ENCODE peak calls at places on chromosome 10, in six cellular contexts. S, E, D, N, C and B are unnamed samples.

GRCh38 chr10:60611291-60611747 is 167.0 kb upstream of the CDK1 start:
- DNase-seq in S (peak; percentile 86), E (peak; percentile 31), D (peak; percentile 89), N (peak; percentile 47), C (no peak), B (peak; percentile 83)

GRCh38 chr10:100041620-100042019 is 31.9 kb upstream of the DNMBP start:
- DNase-seq in S (no peak), E (no peak), D (no peak), N (no peak), C (no peak), B (no peak)

GRCh38 chr10:8874972-8875371 is 820.5 kb downstream of the GATA3 start:
- DNase-seq in S (no peak), E (no peak), D (no peak), N (no peak), C (no peak), B (no peak)

GRCh38 chr10:54125098-54125747 is 675.8 kb downstream of the PCDH15 start:
- DNase-seq in S (no peak), E (no peak), D (no peak), N (no peak), C (no peak), B (no peak)

GRCh38 chr10:1560535-1561192 is 176.7 kb downstream of the ADARB2 start:
- DNase-seq in S (no peak), E (no peak), D (no peak), N (no peak), C (no peak), B (no peak)

GRCh38 chr10:86311900-86312299 is 54.7 kb downstream of the GRID1 start:
- DNase-seq in S (no peak), E (no peak), D (no peak), N (no peak), C (no peak), B (no peak)

GRCh38 chr10:122348512-122348911 is 26.0 kb upstream of the PLEKHA1 start:
- DNase-seq in S (no peak), E (no peak), D (peak; percentile 45), N (no peak), C (peak; percentile 94), B (peak; percentile 8)

GRCh38 chr10:43294892-43295291 is 28.0 kb upstream of the RASGEF1A start:
- DNase-seq in S (no peak), E (no peak), D (no peak), N (no peak), C (no peak), B (no peak)

GRCh38 chr10:14010083-14010551 is 320.6 kb downstream of the FRMD4A start:
- DNase-seq in S (peak; percentile 71), E (no peak), D (peak; percentile 77), N (peak; percentile 77), C (no peak), B (peak; percentile 87)

GRCh38 chr10:44989621-44990301 is 11.0 kb upstream of the ZNF22 start:
- DNase-seq in S (no peak), E (no peak), D (no peak), N (no peak), C (no peak), B (no peak)

GRCh38 chr10:88592425-88592824 is 5.9 kb downstream of the LIPJ start:
- DNase-seq in S (no peak), E (no peak), D (no peak), N (no peak), C (no peak), B (no peak)

GRCh38 chr10:64332551-64332950 is 811.4 kb downstream of the REEP3 start:
- DNase-seq in S (no peak), E (no peak), D (no peak), N (no peak), C (no peak), B (no peak)

GRCh38 chr10:932589-932988 is 1.1 kb upstream of the LARP4B start:
- DNase-seq in S (no peak), E (no peak), D (no peak), N (no peak), C (no peak), B (no peak)

GRCh38 chr10:46233101-46233500 is 53.7 kb upstream of the ANTXRL start:
- DNase-seq in S (no peak), E (no peak), D (no peak), N (no peak), C (no peak), B (no peak)

GRCh38 chr10:79209831-79210230 is 137.4 kb upstream of the PPIF start:
- DNase-seq in S (no peak), E (no peak), D (no peak), N (no peak), C (peak; percentile 40), B (no peak)

GRCh38 chr10:100515612-100516011 is 4.0 kb downstream of the SEC31B start:
- DNase-seq in S (no peak), E (no peak), D (no peak), N (no peak), C (no peak), B (no peak)

GRCh38 chr10:119705434-119705831 is 20.4 kb upstream of the INPP5F start:
- DNase-seq in S (no peak), E (no peak), D (no peak), N (no peak), C (no peak), B (no peak)

GRCh38 chr10:6755891-6756460 is 175.9 kb upstream of the PRKCQ start:
- DNase-seq in S (no peak), E (no peak), D (peak; percentile 56), N (peak; percentile 50), C (no peak), B (peak; percentile 85)

GRCh38 chr10:59819265-59819664 is 66.0 kb upstream of the MRLN start:
- DNase-seq in S (no peak), E (no peak), D (no peak), N (no peak), C (no peak), B (no peak)

GRCh38 chr10:98664329-98665042 is 217.8 kb upstream of the HPS1 start:
- DNase-seq in S (peak; percentile 25), E (peak; percentile 12), D (no peak), N (peak; percentile 9), C (peak; percentile 73), B (peak; percentile 39)

GRCh38 chr10:75592888-75593643 is 161.6 kb downstream of the LRMDA start:
- DNase-seq in S (no peak), E (no peak), D (no peak), N (no peak), C (no peak), B (peak; percentile 1)

GRCh38 chr10:2867788-2868299 is 199.5 kb upstream of the PFKP start:
- DNase-seq in S (no peak), E (no peak), D (no peak), N (no peak), C (no peak), B (no peak)

GRCh38 chr10:77507313-77507712 is 130.3 kb downstream of the KCNMA1 start:
- DNase-seq in S (no peak), E (no peak), D (no peak), N (no peak), C (no peak), B (no peak)

GRCh38 chr10:103758294-103758681 is 97.1 kb downstream of the SH3PXD2A start:
- DNase-seq in S (peak; percentile 53), E (peak; percentile 79), D (peak; percentile 70), N (peak; percentile 48), C (no peak), B (peak; percentile 86)

GRCh38 chr10:62043493-62043938 is 142.0 kb downstream of the ARID5B start:
- DNase-seq in S (no peak), E (no peak), D (peak; percentile 95), N (peak; percentile 86), C (peak; percentile 55), B (peak; percentile 79)

GRCh38 chr10:121580276-121581116 is 17.7 kb downstream of the FGFR2 start:
- DNase-seq in S (no peak), E (no peak), D (no peak), N (no peak), C (peak; percentile 56), B (no peak)

GRCh38 chr10:32139223-32140073 is 83.2 kb upstream of the KIF5B start:
- DNase-seq in S (peak; percentile 93), E (peak; percentile 93), D (peak; percentile 94), N (peak; percentile 91), C (no peak), B (peak; percentile 97)

GRCh38 chr10:47414227-47414592 is 30.1 kb upstream of the ZNF488 start:
- DNase-seq in S (no peak), E (no peak), D (no peak), N (no peak), C (no peak), B (no peak)

GRCh38 chr10:70191906-70192305 is 21.6 kb upstream of the SAR1A start:
- DNase-seq in S (peak; percentile 68), E (no peak), D (peak; percentile 92), N (peak; percentile 98), C (no peak), B (peak; percentile 96)
- H3K4me3 ChIP-seq in S (no peak overlapping the region), E (no peak overlapping the region), D (no peak overlapping the region), N (no peak overlapping the region), C (no peak overlapping the region), B (no peak overlapping the region)

GRCh38 chr10:102639527-102639926 is 4.8 kb upstream of the TRIM8 start:
- DNase-seq in S (no peak), E (no peak), D (no peak), N (no peak), C (no peak), B (no peak)

GRCh38 chr10:102642553-102643345 is 1.5 kb upstream of the TRIM8 start:
- DNase-seq in S (peak; percentile 56), E (no peak), D (no peak), N (peak; percentile 85), C (peak; percentile 88), B (peak; percentile 62)

GRCh38 chr10:102643346-102644065 is 773 bp upstream of the TRIM8 start:
- DNase-seq in S (peak; percentile 70), E (peak; percentile 51), D (peak; percentile 59), N (peak; percentile 76), C (peak; percentile 82), B (peak; percentile 69)

GRCh38 chr10:102641880-102642552 is 2.3 kb upstream of the TRIM8 start:
- DNase-seq in S (peak; percentile 98), E (peak; percentile 94), D (peak; percentile 92), N (peak; percentile 96), C (peak; percentile 98), B (peak; percentile 94)

GRCh38 chr10:102641398-102641797 is 2.9 kb upstream of the TRIM8 start:
- DNase-seq in S (no peak), E (no peak), D (no peak), N (no peak), C (no peak), B (no peak)
- H3K4me3 ChIP-seq in S (peak overlapping the region; percentile 75), E (peak overlapping the region; percentile 94), D (peak overlapping the region; percentile 77), N (no peak overlapping the region), C (peak overlapping the region; percentile 60), B (peak overlapping the region; percentile 91)

GRCh38 chr10:24463683-24464426 is 254.9 kb downstream of the KIAA1217 start:
- DNase-seq in S (peak; percentile 57), E (no peak), D (peak; percentile 97), N (peak; percentile 93), C (no peak), B (peak; percentile 99)
- H3K4me3 ChIP-seq in S (no peak overlapping the region), E (no peak overlapping the region), D (peak overlapping the region; percentile 10), N (no peak overlapping the region), C (no peak overlapping the region), B (no peak overlapping the region)

DNA sequence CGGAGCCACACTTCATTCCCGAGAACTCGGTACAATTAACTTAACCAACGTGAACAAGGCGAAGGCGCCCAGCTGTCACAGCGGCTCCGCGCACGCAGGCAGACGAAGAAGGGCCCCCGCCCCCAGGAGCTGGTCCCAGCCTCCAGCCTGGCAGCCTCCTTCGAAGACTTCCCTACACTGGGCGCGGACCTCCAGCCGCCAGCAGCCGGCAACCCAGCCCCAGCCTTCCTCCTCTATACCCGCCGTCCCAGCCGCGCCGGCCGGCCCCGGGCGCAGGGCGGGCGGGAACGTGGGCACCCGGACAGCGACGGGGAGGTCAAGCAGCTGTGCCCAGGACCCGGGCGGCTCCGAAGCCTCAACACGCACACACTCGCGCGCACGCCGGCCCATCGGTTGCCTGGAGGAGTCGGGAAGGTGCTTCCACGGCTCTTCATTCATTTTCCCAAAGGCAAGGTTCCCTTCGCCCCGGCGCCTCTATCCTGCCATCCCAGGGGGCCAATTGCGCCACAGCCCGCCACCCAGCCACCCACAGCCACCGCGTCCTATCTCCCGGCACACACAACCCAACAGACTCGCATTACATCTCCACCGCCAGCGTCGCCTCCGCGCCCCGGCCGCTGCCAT is 1.6 kb downstream of the CHST15 start:
- DNase-seq in S (peak; percentile 18), E (peak; percentile 21), D (no peak), N (no peak), C (no peak), B (no peak)
- H3K4me3 ChIP-seq in S (peak overlapping the region; percentile 57), E (peak overlapping the region; percentile 69), D (peak overlapping the region; percentile 52), N (no peak overlapping the region), C (no peak overlapping the region), B (peak overlapping the region; percentile 45)